ENCODE peak calls at places on chromosomes 12 and 14, in five cellular contexts. K, B, P, U and S are unnamed samples.
A peak's percentile ranks its signal among the peaks of the same experiment; 100 is the strongest.

GRCh38 chr12:47237751-47238211 is 158.0 kb upstream of the AMIGO2 start:
- DNase-seq in K (no peak), U (no peak), B (no peak), P (no peak), S (no peak)

GRCh38 chr14:55706893-55707292 is 126.9 kb downstream of the KTN1 start:
- DNase-seq in B (no peak), U (no peak), P (no peak), K (no peak), S (no peak)

GRCh38 chr12:100953217-100953616 is 158.6 kb downstream of the ANO4 start:
- DNase-seq in K (no peak), U (no peak), B (no peak), P (no peak), S (no peak)

GRCh38 chr14:75126121-75126544 is 715 bp downstream of the NEK9 start:
- DNase-seq in U (no peak), B (no peak), K (no peak), P (no peak), S (peak; percentile 8)

GRCh38 chr12:108833355-108833733 is 24.0 kb downstream of the SSH1 start:
- DNase-seq in U (no peak), B (peak; percentile 71), K (no peak), P (peak; percentile 72), S (peak; percentile 84)

GRCh38 chr14:22850944-22851790 is 14.8 kb downstream of the MMP14 start:
- DNase-seq in P (no peak), U (peak; percentile 92), K (peak; percentile 48), B (peak; percentile 88), S (peak; percentile 48)

GRCh38 chr14:21398901-21399300 is 15.1 kb upstream of the SUPT16H start:
- DNase-seq in U (no peak), B (no peak), K (no peak), P (no peak), S (no peak)

GRCh38 chr12:10213168-10214130 is 772 bp downstream of the GABARAPL1 start:
- DNase-seq in U (peak; percentile 72), P (peak; percentile 63), B (peak; percentile 83), K (peak; percentile 67), S (peak; percentile 48)

GRCh38 chr12:46629331-46630229 is 196.2 kb downstream of the SLC38A4 start:
- DNase-seq in P (no peak), U (no peak), K (no peak), B (peak; percentile 57), S (no peak)

GRCh38 chr12:6281081-6281809 is 29.2 kb upstream of the PLEKHG6 start:
- DNase-seq in K (no peak), U (no peak), B (no peak), P (no peak), S (no peak)

GRCh38 chr14:89000007-89000942 is 175.8 kb downstream of the TTC8 start:
- DNase-seq in K (no peak), U (peak; percentile 47), B (peak; percentile 26), P (peak; percentile 52), S (peak; percentile 89)

GRCh38 chr12:50317198-50317597 is 33.9 kb upstream of the LIMA1 start:
- DNase-seq in B (no peak), U (no peak), P (no peak), K (no peak), S (no peak)

GRCh38 chr12:26821212-26821701 is 11.7 kb downstream of the ITPR2 start:
- DNase-seq in P (no peak), U (no peak), B (no peak), K (no peak), S (no peak)

GRCh38 chr12:91523831-91524230 is 341.2 kb upstream of the DCN start:
- DNase-seq in U (no peak), P (no peak), K (no peak), B (no peak), S (no peak)

GRCh38 chr14:76500011-76500410 is 124.1 kb downstream of the ESRRB start:
- DNase-seq in K (no peak), U (no peak), P (no peak), B (no peak), S (peak; percentile 17)

GRCh38 chr14:24938593-24938992 is 111.4 kb downstream of the STXBP6 start:
- DNase-seq in U (no peak), B (no peak), P (no peak), K (no peak), S (no peak)

GRCh38 chr12:85322715-85323114 is 42.7 kb downstream of the ALX1 start:
- DNase-seq in B (no peak), K (no peak), P (no peak), U (no peak), S (no peak)

GRCh38 chr14:65976771-65977170 is 509.4 kb upstream of the CCDC196 start:
- DNase-seq in K (no peak), B (no peak), P (no peak), U (no peak), S (no peak)

GRCh38 chr12:108374596-108375320 is 35.6 kb upstream of the CMKLR1 start:
- DNase-seq in K (no peak), U (no peak), P (no peak), B (no peak), S (no peak)

GRCh38 chr12:88624911-88625310 is 44.6 kb upstream of the KITLG start:
- DNase-seq in P (no peak), B (no peak), K (no peak), U (no peak), S (no peak)

GRCh38 chr12:127238061-127238460 is 1028.9 kb upstream of the TMEM132C start:
- DNase-seq in B (no peak), K (no peak), P (no peak), U (no peak), S (no peak)

GRCh38 chr12:51888316-51889215 is 663 bp downstream of the ANKRD33 start:
- DNase-seq in B (no peak), P (no peak), K (no peak), U (no peak), S (no peak)

GRCh38 chr14:88518592-88519512 is 36.0 kb downstream of the PTPN21 start:
- DNase-seq in K (no peak), B (no peak), U (no peak), P (no peak), S (peak; percentile 10)

GRCh38 chr14:37590096-37590809 is 4.8 kb downstream of the FOXA1 start:
- DNase-seq in U (no peak), K (no peak), P (no peak), B (no peak), S (no peak)

GRCh38 chr14:37590810-37591139 is 4.3 kb downstream of the FOXA1 start:
- DNase-seq in U (no peak), B (no peak), P (no peak), K (no peak), S (no peak)

GRCh38 chr14:37591311-37591940 is 3.6 kb downstream of the FOXA1 start:
- DNase-seq in U (peak; percentile 65), K (peak; percentile 50), P (peak; percentile 84), B (no peak), S (no peak)

GRCh38 chr14:37592288-37593274 is 2.5 kb downstream of the FOXA1 start:
- DNase-seq in B (no peak), U (no peak), P (peak; percentile 47), K (no peak), S (no peak)

DNA sequence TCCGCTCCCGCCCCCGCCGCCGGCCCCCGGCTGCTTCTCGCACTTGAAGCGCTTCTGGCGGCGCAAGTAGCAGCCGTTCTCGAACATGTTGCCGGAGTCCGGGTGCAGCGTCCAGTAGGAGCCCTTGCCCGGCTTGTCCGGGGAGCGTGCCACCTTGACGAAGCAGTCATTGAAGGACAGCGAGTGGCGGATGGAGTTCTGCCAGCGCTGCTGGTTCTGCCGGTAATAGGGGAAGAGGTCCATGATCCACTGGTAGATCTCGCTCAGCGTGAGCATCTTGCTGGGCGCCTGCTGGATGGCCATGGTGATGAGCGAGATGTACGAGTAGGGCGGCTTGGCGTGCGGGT is 3.1 kb downstream of the FOXA1 start:
- DNase-seq in P (no peak), U (peak; percentile 64), B (no peak), K (no peak), S (no peak)
- TF ChIP-seq CTCF in P (no peak), U (no peak), B (no peak), K (no peak), S (no peak)

GRCh38 chr14:100827751-100828447 is 2.0 kb downstream of the MEG3 start:
- DNase-seq in K (no peak), U (no peak), B (no peak), P (no peak), S (peak; percentile 10)
- TF ChIP-seq CTCF in K (no peak), U (no peak), B (peak; percentile 21), P (peak; percentile 40), S (peak; percentile 36)

GRCh38 chr12:71005166-71005565 is 84.6 kb upstream of the PTPRR start:
- DNase-seq in U (no peak), B (no peak), P (no peak), K (no peak), S (no peak)
- TF ChIP-seq CTCF in U (no peak), B (no peak), P (no peak), K (no peak), S (no peak)

DNA sequence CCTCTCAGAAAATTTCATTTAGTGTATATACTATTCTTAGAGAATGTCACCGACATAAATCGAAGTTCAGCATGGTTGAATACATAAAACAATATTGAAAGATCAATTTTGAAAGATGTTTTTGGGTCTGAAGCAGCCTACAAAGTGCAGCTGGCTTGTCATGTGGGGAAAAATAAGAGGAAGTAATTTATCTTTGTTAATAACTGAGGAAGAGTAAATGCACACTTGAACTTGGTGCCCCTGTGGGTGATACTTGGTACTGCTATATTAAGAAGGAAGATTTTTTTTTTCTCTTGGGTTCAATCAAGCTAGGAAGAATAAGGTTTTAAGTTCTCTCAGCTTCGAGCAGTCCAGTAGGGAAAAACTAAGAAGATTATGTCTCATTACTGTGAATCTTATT is 661.3 kb downstream of the RPL10L start:
- DNase-seq in P (no peak), K (no peak), U (no peak), B (no peak), S (no peak)
- TF ChIP-seq CTCF in P (peak; percentile 62), K (peak; percentile 85), U (no peak), B (peak; percentile 17), S (no peak)

DNA sequence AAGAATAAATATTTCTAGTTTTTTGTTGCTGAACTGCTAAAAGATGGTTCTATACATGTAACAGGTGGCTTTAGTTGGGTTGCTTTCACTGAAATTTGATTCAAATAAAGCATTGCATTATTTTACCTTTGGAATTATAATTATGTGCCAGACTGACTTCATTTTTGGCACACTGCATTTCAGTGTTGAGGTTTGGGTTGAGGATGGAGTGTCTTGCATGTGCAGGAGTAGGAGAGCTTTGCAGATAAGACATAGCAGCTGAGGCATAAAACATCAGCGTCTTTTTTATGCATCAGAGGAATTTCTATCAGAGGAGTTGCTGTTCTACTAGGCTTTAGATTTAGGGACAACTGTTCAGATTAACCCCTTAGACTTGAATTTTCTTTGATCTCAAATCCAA is 17.2 kb downstream of the SAMD4A start:
- DNase-seq in U (no peak), P (no peak), K (no peak), B (no peak), S (no peak)
- TF ChIP-seq CTCF in U (no peak), P (no peak), K (no peak), B (no peak), S (no peak)